ENCODE peak calls at places on chromosomes 13 and 19, in four cellular contexts. U, D, F and T are unnamed samples.

GRCh38 chr13:106440846-106441245 is 94.6 kb downstream of the EFNB2 start:
- DNase-seq in U (no peak), D (no peak), F (no peak), T (no peak)

GRCh38 chr13:31951215-31951678 is 80.3 kb upstream of the FRY start:
- DNase-seq in F (peak; percentile 43), U (no peak), D (peak; percentile 27), T (peak; percentile 72)

GRCh38 chr13:38687246-38688229 is 661 bp downstream of the FREM2 start:
- DNase-seq in D (no peak), F (no peak), U (peak; percentile 74), T (no peak)

GRCh38 chr13:85241045-85241444 is 558.2 kb downstream of the SLITRK6 start:
- DNase-seq in U (no peak), D (no peak), F (no peak), T (no peak)

GRCh38 chr13:27869436-27870090 is 50.2 kb upstream of the PDX1 start:
- DNase-seq in D (no peak), U (no peak), F (no peak), T (no peak)

GRCh38 chr19:13920940-13921744 is 15.1 kb downstream of the CC2D1A start:
- DNase-seq in U (no peak), D (no peak), F (no peak), T (no peak)

GRCh38 chr19:49871349-49871985 is 4.1 kb upstream of the PNKP start:
- DNase-seq in U (no peak), D (no peak), F (no peak), T (no peak)

GRCh38 chr13:87089391-87089790 is 581.8 kb upstream of the SLITRK5 start:
- DNase-seq in F (no peak), D (no peak), U (no peak), T (no peak)

GRCh38 chr13:99384468-99384867 is 77.3 kb upstream of the GPR183 start:
- DNase-seq in U (no peak), D (no peak), F (no peak), T (no peak)

DNA sequence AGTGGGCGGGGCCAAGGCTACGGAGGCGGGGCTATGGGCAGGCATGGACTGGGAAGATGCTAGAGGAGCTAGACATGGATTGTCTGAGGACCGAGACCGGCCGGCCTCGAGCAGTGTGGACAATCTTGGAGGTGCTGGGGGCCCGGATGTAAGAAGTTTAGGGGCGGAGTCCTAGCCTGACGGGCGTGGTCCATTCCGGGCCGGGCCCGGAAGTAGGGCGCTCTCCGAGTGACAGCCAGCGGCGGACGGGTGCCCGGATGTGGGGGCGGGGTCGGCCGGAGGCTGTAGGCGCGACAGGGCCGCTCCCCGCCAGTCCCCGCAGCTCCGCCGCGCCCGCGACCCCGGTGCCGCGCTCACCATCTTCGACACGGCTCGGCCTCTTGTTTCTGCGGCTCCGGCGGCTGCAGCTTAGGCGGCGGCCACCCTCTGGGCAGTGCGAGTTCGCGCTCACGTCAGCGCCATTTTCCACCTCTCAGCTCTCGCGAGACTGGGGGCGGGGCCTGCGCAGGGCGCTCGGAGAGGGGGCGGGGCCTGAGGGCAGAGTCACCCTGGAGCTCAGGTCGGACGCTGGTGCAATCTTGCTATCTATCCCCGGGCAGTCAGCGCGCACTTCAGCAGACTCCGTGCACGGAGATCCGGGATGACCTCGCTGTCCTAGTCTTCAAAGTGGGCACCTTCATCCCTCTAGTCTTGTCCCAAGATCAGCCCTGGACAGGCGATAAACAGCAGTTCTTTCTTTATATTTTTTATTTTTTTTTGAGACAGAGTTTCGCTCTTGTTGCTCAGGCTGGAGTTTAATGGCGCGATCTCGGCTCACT is at the start of gene ZNF414:
- DNase-seq in F (peak; percentile 95), D (peak; percentile 99), U (peak; percentile 99), T (peak; percentile 78)
- H3K27ac ChIP-seq in F (peak within 1 kb of the TSS; percentile 100), D (peak within 1 kb of the TSS; percentile 100), U (peak within 1 kb of the TSS; percentile 78), T (peak within 1 kb of the TSS; percentile 95)

GRCh38 chr19:5993516-5994406 is 15.8 kb upstream of the RANBP3 start:
- DNase-seq in F (peak; percentile 59), U (no peak), D (no peak), T (no peak)
- H3K27ac ChIP-seq in F (peak overlapping the region; percentile 26), U (no peak overlapping the region), D (peak overlapping the region; percentile 17), T (no peak overlapping the region)

GRCh38 chr19:33193864-33194362 is at the start of gene LRP3:
- DNase-seq in U (peak; percentile 79), D (no peak), F (peak; percentile 27), T (no peak)
- H3K27ac ChIP-seq in U (no peak within 1 kb of the TSS), D (peak within 1 kb of the TSS; percentile 62), F (peak within 1 kb of the TSS; percentile 35), T (no peak within 1 kb of the TSS)

GRCh38 chr13:51620165-51620983 is 36.1 kb downstream of the WDFY2 start:
- DNase-seq in D (no peak), F (peak; percentile 33), U (no peak), T (no peak)

GRCh38 chr13:51619614-51620013 is 35.4 kb downstream of the WDFY2 start:
- DNase-seq in D (no peak), F (no peak), U (no peak), T (no peak)

GRCh38 chr13:51623473-51623872 is 39.2 kb downstream of the WDFY2 start:
- DNase-seq in F (no peak), D (no peak), U (no peak), T (no peak)

GRCh38 chr13:51624207-51624606 is 39.9 kb downstream of the WDFY2 start:
- DNase-seq in F (no peak), D (no peak), U (no peak), T (no peak)

DNA sequence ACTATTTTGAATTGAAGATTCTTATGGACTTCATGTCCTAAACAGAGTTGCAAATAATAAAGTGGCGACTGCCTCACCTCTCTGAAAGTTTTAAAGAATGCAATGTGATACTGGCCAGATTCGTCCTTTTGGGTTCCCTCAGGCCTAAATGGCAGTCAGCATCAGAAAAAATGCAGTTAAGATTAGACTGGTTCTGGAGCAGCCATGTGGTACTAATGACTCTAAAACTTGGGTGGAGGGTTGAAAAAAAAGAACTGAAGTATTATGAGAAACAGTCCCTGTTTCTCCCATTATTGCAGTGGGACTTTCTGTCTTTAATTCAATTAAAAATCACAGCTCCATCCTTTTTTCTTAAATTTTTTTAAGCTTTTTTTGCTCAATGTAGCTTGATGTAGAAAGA is 37.3 kb downstream of the WDFY2 start:
- DNase-seq in U (no peak), D (no peak), F (no peak), T (no peak)
- H3K27ac ChIP-seq in U (no peak overlapping the region), D (no peak overlapping the region), F (no peak overlapping the region), T (no peak overlapping the region)

GRCh38 chr13:110501188-110501587 is 60.3 kb downstream of the RAB20 start:
- DNase-seq in F (no peak), U (no peak), D (no peak), T (no peak)
- H3K27ac ChIP-seq in F (no peak overlapping the region), U (no peak overlapping the region), D (no peak overlapping the region), T (no peak overlapping the region)

DNA sequence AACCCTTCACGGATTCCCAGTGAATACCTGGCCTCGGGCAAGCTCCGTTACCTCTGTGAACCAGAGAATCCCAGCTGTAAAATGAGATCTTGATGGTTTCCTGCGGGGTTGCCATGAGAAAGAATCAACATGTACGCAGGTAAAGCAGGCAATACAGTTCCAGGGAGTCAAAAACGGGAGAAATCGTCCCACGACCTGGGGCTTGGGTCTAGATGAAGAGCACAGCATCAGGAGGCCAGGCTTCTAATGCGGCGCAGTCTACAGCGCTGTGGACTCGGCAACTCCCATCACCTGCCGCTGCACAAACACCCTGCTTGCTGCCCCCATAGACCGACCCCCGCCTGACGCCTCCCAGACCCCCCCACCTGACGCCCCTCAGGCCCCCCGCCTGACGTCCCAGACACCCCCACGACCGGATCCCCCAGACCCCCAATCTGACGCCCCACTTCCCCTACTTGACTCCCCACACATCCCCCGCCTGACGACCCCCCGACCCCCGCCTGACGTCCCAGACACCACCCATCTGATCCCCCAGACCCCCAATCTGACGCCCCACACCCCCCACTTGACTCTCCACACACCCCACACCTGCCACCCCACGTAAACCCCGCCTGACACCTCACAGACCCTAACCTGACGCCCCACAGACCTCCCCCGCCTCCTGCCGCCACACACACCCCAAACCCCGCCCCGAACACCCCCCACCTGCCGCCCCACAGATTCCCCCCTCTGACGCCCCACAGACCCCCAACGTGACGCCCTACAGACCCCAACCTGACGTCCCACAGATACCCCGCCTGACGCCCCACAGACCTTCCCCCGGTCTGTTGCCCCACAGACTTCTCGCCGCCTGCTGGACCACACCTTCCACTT is 589 bp downstream of the LIG4 start:
- DNase-seq in D (peak; percentile 36), F (peak; percentile 11), U (peak; percentile 71), T (no peak)
- H3K27ac ChIP-seq in D (no peak overlapping the region), F (no peak overlapping the region), U (no peak overlapping the region), T (peak overlapping the region; percentile 60)